ENCODE peak calls at places on chromosome 5, in six cellular contexts. W is K562, R is MM.1S, V is HepG2, A is PC-3, M is neural progenitor cell. X is an unnamed sample.
A peak's percentile ranks its signal among the peaks of the same experiment; 100 is the strongest.

GRCh38 chr5:136213919-136214493 is 21.0 kb upstream of the SMIM32 start:
- DNase-seq in W (no peak), R (no peak), V (no peak), A (no peak), M (no peak), X (no peak)

GRCh38 chr5:96933764-96934163 is 2.1 kb upstream of the LNPEP start:
- DNase-seq in W (no peak), R (peak; percentile 24), V (no peak), A (no peak), M (no peak), X (no peak)

GRCh38 chr5:181151146-181151545 is 3.8 kb downstream of the OR2V2 start:
- DNase-seq in W (no peak), R (no peak), V (no peak), A (peak; percentile 64), M (peak; percentile 31), X (no peak)

GRCh38 chr5:134873494-134873893 is 677 bp upstream of the TXNDC15 start:
- DNase-seq in W (no peak), R (peak; percentile 43), V (no peak), A (no peak), M (peak; percentile 9), X (no peak)

GRCh38 chr5:109997191-109997590 is 307.5 kb downstream of the MAN2A1 start:
- DNase-seq in W (no peak), R (no peak), V (no peak), A (no peak), M (peak; percentile 13), X (no peak)

GRCh38 chr5:109844148-109844547 is 154.4 kb downstream of the MAN2A1 start:
- DNase-seq in W (no peak), R (no peak), V (no peak), A (peak; percentile 55), M (no peak), X (no peak)

GRCh38 chr5:122192883-122193496 is 63.6 kb downstream of the ZNF474 start:
- DNase-seq in W (peak; percentile 44), R (peak; percentile 67), V (peak; percentile 44), A (peak; percentile 65), M (peak; percentile 79), X (peak; percentile 46)

GRCh38 chr5:56900858-56901578 is 8.4 kb upstream of the SETD9 start:
- DNase-seq in W (peak; percentile 19), R (peak; percentile 46), V (peak; percentile 56), A (peak; percentile 56), M (peak; percentile 59), X (peak; percentile 14)

GRCh38 chr5:15215056-15215455 is 284.9 kb upstream of the FBXL7 start:
- DNase-seq in W (no peak), R (no peak), V (no peak), A (no peak), M (no peak), X (no peak)

GRCh38 chr5:115396698-115397097 is 100.2 kb upstream of the CCDC112 start:
- DNase-seq in W (no peak), R (no peak), V (no peak), A (no peak), M (no peak), X (peak; percentile 89)

GRCh38 chr5:155053482-155053881 is 39.9 kb downstream of the KIF4B start:
- DNase-seq in W (no peak), R (no peak), V (no peak), A (no peak), M (no peak), X (no peak)

GRCh38 chr5:176873541-176874172 is 25.5 kb downstream of the HK3 start:
- DNase-seq in W (no peak), R (no peak), V (no peak), A (no peak), M (no peak), X (no peak)

GRCh38 chr5:83494666-83495065 is 23.1 kb downstream of the VCAN start:
- DNase-seq in W (no peak), R (no peak), V (no peak), A (no peak), M (no peak), X (no peak)

GRCh38 chr5:68375540-68375939 is 160.0 kb downstream of the PIK3R1 start:
- DNase-seq in W (no peak), R (no peak), V (no peak), A (no peak), M (no peak), X (no peak)

GRCh38 chr5:68376931-68377330 is 161.4 kb downstream of the PIK3R1 start:
- DNase-seq in W (no peak), R (no peak), V (no peak), A (no peak), M (no peak), X (no peak)

GRCh38 chr5:68377733-68378132 is 162.2 kb downstream of the PIK3R1 start:
- DNase-seq in W (no peak), R (no peak), V (no peak), A (no peak), M (no peak), X (no peak)

GRCh38 chr5:68373050-68373449 is 157.5 kb downstream of the PIK3R1 start:
- DNase-seq in W (no peak), R (no peak), V (no peak), A (no peak), M (no peak), X (no peak)

GRCh38 chr5:68374770-68375518 is 159.4 kb downstream of the PIK3R1 start:
- DNase-seq in W (no peak), R (no peak), V (no peak), A (no peak), M (no peak), X (no peak)
- H3K9me3 ChIP-seq in W (no peaks in the 10 kb centered on the region), R (no peaks in the 10 kb centered on the region), V (no peaks in the 10 kb centered on the region), A (no peaks in the 10 kb centered on the region), M (no peaks in the 10 kb centered on the region), X (no peaks in the 10 kb centered on the region)

GRCh38 chr5:69369369-69370121 is at the start of the genes AK6, RAD17 and TAF9:
- DNase-seq in W (peak; percentile 88), R (peak; percentile 92), V (peak; percentile 86), A (peak; percentile 76), M (peak; percentile 95), X (peak; percentile 82)

GRCh38 chr5:69364850-69365249 is 4.5 kb downstream of the AK6 start:
- DNase-seq in W (no peak), R (no peak), V (no peak), A (no peak), M (no peak), X (peak; percentile 4)

GRCh38 chr5:69372394-69372793 is 2.8 kb downstream of the RAD17 start:
- DNase-seq in W (no peak), R (no peak), V (no peak), A (no peak), M (no peak), X (no peak)

GRCh38 chr5:69367697-69368279 is 1.5 kb downstream of the AK6 start:
- DNase-seq in W (no peak), R (no peak), V (no peak), A (peak; percentile 4), M (no peak), X (no peak)

DNA sequence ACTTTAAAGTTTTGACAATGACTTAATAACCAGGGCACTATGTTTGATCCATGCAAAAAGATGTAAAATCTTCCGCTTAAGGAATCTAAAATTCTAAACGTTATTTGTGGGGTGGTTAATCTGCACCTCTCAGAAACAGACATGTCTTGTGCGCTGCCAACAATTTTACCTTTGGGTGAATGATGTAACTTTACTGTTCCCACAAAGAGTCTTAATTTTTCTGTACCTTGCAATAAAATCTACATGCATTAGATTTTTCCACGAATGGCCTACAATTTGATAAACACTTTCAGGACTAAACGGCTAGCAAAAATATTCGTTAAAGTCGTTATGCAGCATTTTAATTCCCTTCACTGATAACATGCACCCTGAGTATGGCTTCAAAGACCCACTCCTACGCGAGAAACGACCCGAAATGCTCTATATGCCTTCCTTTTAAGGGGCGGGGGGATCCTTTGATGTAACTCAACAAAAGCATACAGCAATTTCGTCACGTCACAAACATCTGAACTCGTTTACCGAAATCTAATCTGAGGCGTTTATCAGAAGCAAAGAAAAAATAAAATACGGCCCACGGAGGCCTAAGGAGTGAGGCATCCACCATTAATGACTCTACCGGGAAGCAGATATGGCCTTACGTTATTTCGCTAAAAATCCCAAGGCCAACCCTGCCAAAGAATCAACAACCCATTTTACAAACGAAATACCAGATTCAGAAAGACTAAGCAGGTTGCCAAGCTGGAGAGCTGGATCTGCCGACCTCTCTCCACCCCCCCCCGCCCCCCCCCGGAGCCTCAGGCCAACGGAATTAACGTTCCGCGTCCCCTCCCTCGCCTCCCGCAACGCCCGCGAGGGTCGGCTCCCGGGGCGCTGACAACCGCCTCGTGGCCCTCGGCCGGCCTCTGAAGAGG is 607 bp downstream of the AK6 start:
- DNase-seq in W (peak; percentile 38), R (no peak), V (peak; percentile 57), A (peak; percentile 16), M (peak; percentile 39), X (peak; percentile 54)
- H3K79me2 ChIP-seq in W (peaks cover 92% of the 10 kb centered on the region), R (peaks cover 91% of the 10 kb centered on the region), V (peaks cover 78% of the 10 kb centered on the region), A (peaks cover 78% of the 10 kb centered on the region), M (peaks cover 82% of the 10 kb centered on the region), X (peaks cover 86% of the 10 kb centered on the region)

GRCh38 chr5:179241764-179242370 is 103.4 kb downstream of the ADAMTS2 start:
- DNase-seq in W (no peak), R (no peak), V (no peak), A (no peak), M (no peak), X (no peak)
- H3K9me3 ChIP-seq in W (no peaks in the 10 kb centered on the region), R (no peaks in the 10 kb centered on the region), V (no peaks in the 10 kb centered on the region), A (no peaks in the 10 kb centered on the region), M (peaks cover 2% of the 10 kb centered on the region), X (peaks cover 2% of the 10 kb centered on the region)

GRCh38 chr5:33441241-33441844 is 578 bp downstream of the TARS1 start:
- DNase-seq in W (peak; percentile 76), R (peak; percentile 48), V (peak; percentile 70), A (peak; percentile 56), M (peak; percentile 35), X (peak; percentile 63)

GRCh38 chr5:33440482-33441240 is at the start of gene TARS1:
- DNase-seq in W (peak; percentile 95), R (peak; percentile 99), V (peak; percentile 100), A (peak; percentile 100), M (peak; percentile 97), X (peak; percentile 100)

GRCh38 chr5:33439905-33440481 is 772 bp upstream of the TARS1 start:
- DNase-seq in W (no peak), R (no peak), V (peak; percentile 8), A (peak; percentile 8), M (no peak), X (no peak)

GRCh38 chr5:33433303-33434255 is 7.2 kb upstream of the TARS1 start:
- DNase-seq in W (no peak), R (no peak), V (no peak), A (no peak), M (no peak), X (no peak)

GRCh38 chr5:33438996-33439395 is 1.8 kb upstream of the TARS1 start:
- DNase-seq in W (no peak), R (no peak), V (no peak), A (no peak), M (no peak), X (no peak)
- H3K79me2 ChIP-seq in W (peaks cover 51% of the 10 kb centered on the region), R (peaks cover 48% of the 10 kb centered on the region), V (peaks cover 44% of the 10 kb centered on the region), A (peaks cover 44% of the 10 kb centered on the region), M (peaks cover 48% of the 10 kb centered on the region), X (peaks cover 46% of the 10 kb centered on the region)

DNA sequence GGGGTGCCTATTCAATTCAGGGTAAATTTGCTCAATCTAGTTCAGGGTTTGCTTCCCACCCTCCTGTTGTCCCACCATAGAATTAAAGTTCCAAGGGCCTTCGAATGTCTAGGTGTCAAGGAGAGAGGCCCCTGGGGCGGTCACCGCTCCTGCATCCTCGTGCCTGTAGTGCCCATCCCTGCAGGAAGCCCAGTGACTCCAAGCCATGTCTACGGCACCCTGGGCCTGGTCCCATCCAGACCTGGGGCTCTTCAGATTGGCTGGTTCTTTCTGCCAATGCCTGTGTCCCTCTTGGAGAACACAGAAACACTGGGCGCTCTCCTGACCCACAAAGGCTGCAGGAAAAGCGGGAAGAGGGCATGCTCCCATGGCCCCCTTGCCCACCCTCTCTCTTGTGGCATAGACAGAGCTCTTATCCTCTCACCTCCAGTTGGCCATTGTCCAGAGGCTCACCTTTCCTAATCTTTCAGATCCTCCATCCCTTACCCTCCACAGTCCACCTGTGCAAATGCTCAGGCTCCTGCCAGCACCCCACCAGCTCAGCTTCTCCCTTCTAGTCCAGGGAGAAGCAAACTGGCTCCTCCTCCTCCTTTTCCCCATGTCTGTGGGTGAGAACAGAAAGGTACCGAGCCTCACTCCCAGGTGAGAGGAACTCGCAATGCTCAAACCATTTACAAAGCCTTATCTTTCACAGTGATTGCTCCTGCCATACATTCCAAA is 253.0 kb upstream of the IRX2 start:
- DNase-seq in W (no peak), R (no peak), V (no peak), A (no peak), M (no peak), X (no peak)
- H3K9me3 ChIP-seq in W (no peaks in the 10 kb centered on the region), R (no peaks in the 10 kb centered on the region), V (no peaks in the 10 kb centered on the region), A (peaks cover 6% of the 10 kb centered on the region), M (no peaks in the 10 kb centered on the region), X (peaks cover 11% of the 10 kb centered on the region)

X was measured in astrocyte.